ENCODE peak calls at places on chromosomes 1 and 21, in six cellular contexts. One of them, this sample, is unnamed.

GRCh38 chr1:55334140-55334539 is 119.0 kb upstream of the USP24 start:
- DNase-seq in activated CD4-positive, alpha-beta T cell treated with anti-CD3 and anti-CD28 coated beads for 4 hours: no peak
- DNase-seq in KG1: no peak
- DNase-seq in iPS DF 19.7: no peak
- DNase-seq in activated naive CD4-positive, alpha-beta T cell treated with anti-CD3 and anti-CD28 coated beads for 36 hours: no peak
- DNase-seq in CD8-positive, alpha-beta memory T cell: no peak
- DNase-seq in this sample: peak

GRCh38 chr1:71080178-71080781 is 555 bp downstream of the ZRANB2 start:
- DNase-seq in activated CD4-positive, alpha-beta T cell treated with anti-CD3 and anti-CD28 coated beads for 4 hours: peak
- DNase-seq in KG1: no peak
- DNase-seq in iPS DF 19.7: no peak
- DNase-seq in activated naive CD4-positive, alpha-beta T cell treated with anti-CD3 and anti-CD28 coated beads for 36 hours: peak
- DNase-seq in CD8-positive, alpha-beta memory T cell: no peak
- DNase-seq in this sample: no peak

GRCh38 chr21:35046880-35047229 is 2.2 kb downstream of the RUNX1 start:
- DNase-seq in activated CD4-positive, alpha-beta T cell treated with anti-CD3 and anti-CD28 coated beads for 4 hours: no peak
- DNase-seq in KG1: no peak
- DNase-seq in iPS DF 19.7: no peak
- DNase-seq in activated naive CD4-positive, alpha-beta T cell treated with anti-CD3 and anti-CD28 coated beads for 36 hours: no peak
- DNase-seq in CD8-positive, alpha-beta memory T cell: no peak
- DNase-seq in this sample: no peak

GRCh38 chr1:229843627-229844238 is 217.7 kb downstream of the URB2 start:
- DNase-seq in activated CD4-positive, alpha-beta T cell treated with anti-CD3 and anti-CD28 coated beads for 4 hours: no peak
- DNase-seq in KG1: no peak
- DNase-seq in iPS DF 19.7: no peak
- DNase-seq in activated naive CD4-positive, alpha-beta T cell treated with anti-CD3 and anti-CD28 coated beads for 36 hours: peak
- DNase-seq in CD8-positive, alpha-beta memory T cell: no peak
- DNase-seq in this sample: no peak

GRCh38 chr1:209800984-209801834 is 4.7 kb downstream of the IRF6 start:
- DNase-seq in activated CD4-positive, alpha-beta T cell treated with anti-CD3 and anti-CD28 coated beads for 4 hours: no peak
- DNase-seq in KG1: no peak
- DNase-seq in iPS DF 19.7: no peak
- DNase-seq in activated naive CD4-positive, alpha-beta T cell treated with anti-CD3 and anti-CD28 coated beads for 36 hours: no peak
- DNase-seq in CD8-positive, alpha-beta memory T cell: no peak
- DNase-seq in this sample: no peak

GRCh38 chr1:33331444-33332356 is 10.8 kb upstream of the A3GALT2 start:
- DNase-seq in activated CD4-positive, alpha-beta T cell treated with anti-CD3 and anti-CD28 coated beads for 4 hours: no peak
- DNase-seq in KG1: no peak
- DNase-seq in iPS DF 19.7: no peak
- DNase-seq in activated naive CD4-positive, alpha-beta T cell treated with anti-CD3 and anti-CD28 coated beads for 36 hours: no peak
- DNase-seq in CD8-positive, alpha-beta memory T cell: no peak
- DNase-seq in this sample: no peak

GRCh38 chr1:161738627-161739287 is 10.8 kb upstream of the DUSP12 start:
- DNase-seq in activated CD4-positive, alpha-beta T cell treated with anti-CD3 and anti-CD28 coated beads for 4 hours: peak
- DNase-seq in KG1: peak
- DNase-seq in iPS DF 19.7: peak
- DNase-seq in activated naive CD4-positive, alpha-beta T cell treated with anti-CD3 and anti-CD28 coated beads for 36 hours: peak
- DNase-seq in CD8-positive, alpha-beta memory T cell: peak
- DNase-seq in this sample: peak

GRCh38 chr1:66998972-66999371 is 55.0 kb downstream of the SLC35D1 start:
- DNase-seq in activated CD4-positive, alpha-beta T cell treated with anti-CD3 and anti-CD28 coated beads for 4 hours: no peak
- DNase-seq in KG1: no peak
- DNase-seq in iPS DF 19.7: no peak
- DNase-seq in activated naive CD4-positive, alpha-beta T cell treated with anti-CD3 and anti-CD28 coated beads for 36 hours: no peak
- DNase-seq in CD8-positive, alpha-beta memory T cell: no peak
- DNase-seq in this sample: no peak

GRCh38 chr1:67570473-67571143 is 114.4 kb upstream of the GADD45A start:
- DNase-seq in activated CD4-positive, alpha-beta T cell treated with anti-CD3 and anti-CD28 coated beads for 4 hours: no peak
- DNase-seq in KG1: no peak
- DNase-seq in iPS DF 19.7: no peak
- DNase-seq in activated naive CD4-positive, alpha-beta T cell treated with anti-CD3 and anti-CD28 coated beads for 36 hours: no peak
- DNase-seq in CD8-positive, alpha-beta memory T cell: no peak
- DNase-seq in this sample: no peak

GRCh38 chr21:44299458-44300261 is at the start of gene PFKL:
- DNase-seq in activated CD4-positive, alpha-beta T cell treated with anti-CD3 and anti-CD28 coated beads for 4 hours: peak
- DNase-seq in KG1: peak
- DNase-seq in iPS DF 19.7: no peak
- DNase-seq in activated naive CD4-positive, alpha-beta T cell treated with anti-CD3 and anti-CD28 coated beads for 36 hours: peak
- DNase-seq in CD8-positive, alpha-beta memory T cell: peak
- DNase-seq in this sample: peak

GRCh38 chr1:6350416-6351088 is 43.0 kb downstream of the ACOT7 start:
- DNase-seq in activated CD4-positive, alpha-beta T cell treated with anti-CD3 and anti-CD28 coated beads for 4 hours: no peak
- DNase-seq in KG1: no peak
- DNase-seq in iPS DF 19.7: no peak
- DNase-seq in activated naive CD4-positive, alpha-beta T cell treated with anti-CD3 and anti-CD28 coated beads for 36 hours: no peak
- DNase-seq in CD8-positive, alpha-beta memory T cell: no peak
- DNase-seq in this sample: no peak

GRCh38 chr1:38651669-38652068 is 207.9 kb downstream of the RRAGC start:
- DNase-seq in activated CD4-positive, alpha-beta T cell treated with anti-CD3 and anti-CD28 coated beads for 4 hours: no peak
- DNase-seq in KG1: no peak
- DNase-seq in iPS DF 19.7: no peak
- DNase-seq in activated naive CD4-positive, alpha-beta T cell treated with anti-CD3 and anti-CD28 coated beads for 36 hours: no peak
- DNase-seq in CD8-positive, alpha-beta memory T cell: no peak
- DNase-seq in this sample: no peak

GRCh38 chr1:212309967-212310366 is 24.8 kb downstream of the PPP2R5A start:
- DNase-seq in activated CD4-positive, alpha-beta T cell treated with anti-CD3 and anti-CD28 coated beads for 4 hours: no peak
- DNase-seq in KG1: no peak
- DNase-seq in iPS DF 19.7: no peak
- DNase-seq in activated naive CD4-positive, alpha-beta T cell treated with anti-CD3 and anti-CD28 coated beads for 36 hours: no peak
- DNase-seq in CD8-positive, alpha-beta memory T cell: no peak
- DNase-seq in this sample: no peak

GRCh38 chr1:228415221-228415620 is 1.4 kb downstream of the TRIM17 start:
- DNase-seq in activated CD4-positive, alpha-beta T cell treated with anti-CD3 and anti-CD28 coated beads for 4 hours: no peak
- DNase-seq in KG1: no peak
- DNase-seq in iPS DF 19.7: no peak
- DNase-seq in activated naive CD4-positive, alpha-beta T cell treated with anti-CD3 and anti-CD28 coated beads for 36 hours: no peak
- DNase-seq in CD8-positive, alpha-beta memory T cell: no peak
- DNase-seq in this sample: no peak

GRCh38 chr1:200033511-200034261 is 6.2 kb downstream of the NR5A2 start:
- DNase-seq in activated CD4-positive, alpha-beta T cell treated with anti-CD3 and anti-CD28 coated beads for 4 hours: no peak
- DNase-seq in KG1: no peak
- DNase-seq in iPS DF 19.7: no peak
- DNase-seq in activated naive CD4-positive, alpha-beta T cell treated with anti-CD3 and anti-CD28 coated beads for 36 hours: no peak
- DNase-seq in CD8-positive, alpha-beta memory T cell: no peak
- DNase-seq in this sample: no peak

GRCh38 chr1:225871374-225872074 is 10.7 kb downstream of the TMEM63A start:
- DNase-seq in activated CD4-positive, alpha-beta T cell treated with anti-CD3 and anti-CD28 coated beads for 4 hours: no peak
- DNase-seq in KG1: no peak
- DNase-seq in iPS DF 19.7: no peak
- DNase-seq in activated naive CD4-positive, alpha-beta T cell treated with anti-CD3 and anti-CD28 coated beads for 36 hours: no peak
- DNase-seq in CD8-positive, alpha-beta memory T cell: peak
- DNase-seq in this sample: no peak

GRCh38 chr1:147669475-147670318 is 627 bp downstream of the ACP6 start:
- DNase-seq in activated CD4-positive, alpha-beta T cell treated with anti-CD3 and anti-CD28 coated beads for 4 hours: peak
- DNase-seq in KG1: peak
- DNase-seq in iPS DF 19.7: no peak
- DNase-seq in activated naive CD4-positive, alpha-beta T cell treated with anti-CD3 and anti-CD28 coated beads for 36 hours: peak
- DNase-seq in CD8-positive, alpha-beta memory T cell: peak
- DNase-seq in this sample: no peak

GRCh38 chr1:59686170-59686569 is 128.6 kb upstream of the HOOK1 start:
- DNase-seq in activated CD4-positive, alpha-beta T cell treated with anti-CD3 and anti-CD28 coated beads for 4 hours: no peak
- DNase-seq in KG1: no peak
- DNase-seq in iPS DF 19.7: no peak
- DNase-seq in activated naive CD4-positive, alpha-beta T cell treated with anti-CD3 and anti-CD28 coated beads for 36 hours: no peak
- DNase-seq in CD8-positive, alpha-beta memory T cell: no peak
- DNase-seq in this sample: no peak

GRCh38 chr1:109383087-109383779 is 14.5 kb downstream of the SORT1 start:
- DNase-seq in activated CD4-positive, alpha-beta T cell treated with anti-CD3 and anti-CD28 coated beads for 4 hours: no peak
- DNase-seq in KG1: no peak
- DNase-seq in iPS DF 19.7: no peak
- DNase-seq in activated naive CD4-positive, alpha-beta T cell treated with anti-CD3 and anti-CD28 coated beads for 36 hours: no peak
- DNase-seq in CD8-positive, alpha-beta memory T cell: no peak
- DNase-seq in this sample: no peak

GRCh38 chr1:222732216-222733159 is 4.5 kb upstream of the FAM177B start:
- DNase-seq in activated CD4-positive, alpha-beta T cell treated with anti-CD3 and anti-CD28 coated beads for 4 hours: no peak
- DNase-seq in KG1: no peak
- DNase-seq in iPS DF 19.7: no peak
- DNase-seq in activated naive CD4-positive, alpha-beta T cell treated with anti-CD3 and anti-CD28 coated beads for 36 hours: no peak
- DNase-seq in CD8-positive, alpha-beta memory T cell: no peak
- DNase-seq in this sample: no peak

GRCh38 chr1:87594736-87595383 is 266.2 kb downstream of the LMO4 start:
- DNase-seq in activated CD4-positive, alpha-beta T cell treated with anti-CD3 and anti-CD28 coated beads for 4 hours: no peak
- DNase-seq in KG1: no peak
- DNase-seq in iPS DF 19.7: no peak
- DNase-seq in activated naive CD4-positive, alpha-beta T cell treated with anti-CD3 and anti-CD28 coated beads for 36 hours: no peak
- DNase-seq in CD8-positive, alpha-beta memory T cell: no peak
- DNase-seq in this sample: no peak

GRCh38 chr1:179591592-179592580 is at the start of gene TDRD5:
- DNase-seq in activated CD4-positive, alpha-beta T cell treated with anti-CD3 and anti-CD28 coated beads for 4 hours: no peak
- DNase-seq in KG1: no peak
- DNase-seq in iPS DF 19.7: no peak
- DNase-seq in activated naive CD4-positive, alpha-beta T cell treated with anti-CD3 and anti-CD28 coated beads for 36 hours: no peak
- DNase-seq in CD8-positive, alpha-beta memory T cell: no peak
- DNase-seq in this sample: no peak

GRCh38 chr21:37863842-37864241 is 52.4 kb downstream of the KCNJ6 start:
- DNase-seq in activated CD4-positive, alpha-beta T cell treated with anti-CD3 and anti-CD28 coated beads for 4 hours: no peak
- DNase-seq in KG1: no peak
- DNase-seq in iPS DF 19.7: no peak
- DNase-seq in activated naive CD4-positive, alpha-beta T cell treated with anti-CD3 and anti-CD28 coated beads for 36 hours: no peak
- DNase-seq in CD8-positive, alpha-beta memory T cell: no peak
- DNase-seq in this sample: no peak

GRCh38 chr1:58497499-58497898 is 49.0 kb downstream of the OMA1 start:
- DNase-seq in activated CD4-positive, alpha-beta T cell treated with anti-CD3 and anti-CD28 coated beads for 4 hours: no peak
- DNase-seq in KG1: no peak
- DNase-seq in iPS DF 19.7: no peak
- DNase-seq in activated naive CD4-positive, alpha-beta T cell treated with anti-CD3 and anti-CD28 coated beads for 36 hours: no peak
- DNase-seq in CD8-positive, alpha-beta memory T cell: no peak
- DNase-seq in this sample: no peak

GRCh38 chr1:208088319-208088718 is 155.9 kb downstream of the PLXNA2 start:
- DNase-seq in activated CD4-positive, alpha-beta T cell treated with anti-CD3 and anti-CD28 coated beads for 4 hours: no peak
- DNase-seq in KG1: no peak
- DNase-seq in iPS DF 19.7: no peak
- DNase-seq in activated naive CD4-positive, alpha-beta T cell treated with anti-CD3 and anti-CD28 coated beads for 36 hours: peak
- DNase-seq in CD8-positive, alpha-beta memory T cell: no peak
- DNase-seq in this sample: no peak

GRCh38 chr1:235885654-235886238 is 19.0 kb upstream of the LYST start:
- DNase-seq in activated CD4-positive, alpha-beta T cell treated with anti-CD3 and anti-CD28 coated beads for 4 hours: no peak
- DNase-seq in KG1: no peak
- DNase-seq in iPS DF 19.7: no peak
- DNase-seq in activated naive CD4-positive, alpha-beta T cell treated with anti-CD3 and anti-CD28 coated beads for 36 hours: no peak
- DNase-seq in CD8-positive, alpha-beta memory T cell: no peak
- DNase-seq in this sample: no peak

GRCh38 chr1:20261095-20261494 is 29.6 kb upstream of the VWA5B1 start:
- DNase-seq in activated CD4-positive, alpha-beta T cell treated with anti-CD3 and anti-CD28 coated beads for 4 hours: no peak
- DNase-seq in KG1: no peak
- DNase-seq in iPS DF 19.7: no peak
- DNase-seq in activated naive CD4-positive, alpha-beta T cell treated with anti-CD3 and anti-CD28 coated beads for 36 hours: no peak
- DNase-seq in CD8-positive, alpha-beta memory T cell: no peak
- DNase-seq in this sample: no peak

GRCh38 chr21:41396452-41397107 is 29.5 kb upstream of the MX1 start:
- DNase-seq in activated CD4-positive, alpha-beta T cell treated with anti-CD3 and anti-CD28 coated beads for 4 hours: no peak
- DNase-seq in KG1: peak
- DNase-seq in iPS DF 19.7: no peak
- DNase-seq in activated naive CD4-positive, alpha-beta T cell treated with anti-CD3 and anti-CD28 coated beads for 36 hours: no peak
- DNase-seq in CD8-positive, alpha-beta memory T cell: no peak
- DNase-seq in this sample: no peak

GRCh38 chr1:47579809-47580208 is 142.0 kb downstream of the FOXD2 start:
- DNase-seq in activated CD4-positive, alpha-beta T cell treated with anti-CD3 and anti-CD28 coated beads for 4 hours: no peak
- DNase-seq in KG1: no peak
- DNase-seq in iPS DF 19.7: no peak
- DNase-seq in activated naive CD4-positive, alpha-beta T cell treated with anti-CD3 and anti-CD28 coated beads for 36 hours: no peak
- DNase-seq in CD8-positive, alpha-beta memory T cell: no peak
- DNase-seq in this sample: no peak

GRCh38 chr1:21308847-21309652 is 18.8 kb upstream of the ECE1 start:
- DNase-seq in activated CD4-positive, alpha-beta T cell treated with anti-CD3 and anti-CD28 coated beads for 4 hours: no peak
- DNase-seq in KG1: no peak
- DNase-seq in iPS DF 19.7: no peak
- DNase-seq in activated naive CD4-positive, alpha-beta T cell treated with anti-CD3 and anti-CD28 coated beads for 36 hours: no peak
- DNase-seq in CD8-positive, alpha-beta memory T cell: no peak
- DNase-seq in this sample: no peak

GRCh38 chr1:177448652-177449351 is 278.0 kb downstream of the BRINP2 start:
- DNase-seq in activated CD4-positive, alpha-beta T cell treated with anti-CD3 and anti-CD28 coated beads for 4 hours: no peak
- DNase-seq in KG1: no peak
- DNase-seq in iPS DF 19.7: no peak
- DNase-seq in activated naive CD4-positive, alpha-beta T cell treated with anti-CD3 and anti-CD28 coated beads for 36 hours: no peak
- DNase-seq in CD8-positive, alpha-beta memory T cell: no peak
- DNase-seq in this sample: no peak

GRCh38 chr1:177928194-177928593 is 41.7 kb downstream of the SEC16B start:
- DNase-seq in activated CD4-positive, alpha-beta T cell treated with anti-CD3 and anti-CD28 coated beads for 4 hours: no peak
- DNase-seq in KG1: no peak
- DNase-seq in iPS DF 19.7: no peak
- DNase-seq in activated naive CD4-positive, alpha-beta T cell treated with anti-CD3 and anti-CD28 coated beads for 36 hours: no peak
- DNase-seq in CD8-positive, alpha-beta memory T cell: no peak
- DNase-seq in this sample: no peak